ENCODE peak calls at places on chromosomes 4 and X, in ten cellular contexts. One of them, this sample, is unnamed.

GRCh38 chr4:40255722-40256281 is 59.0 kb downstream of the RHOH start:
- DNase-seq in ascending aorta: no peak
- DNase-seq in astrocyte of the cerebellum: peak
- DNase-seq in testis: no peak
- DNase-seq in fibroblast of lung: peak
- DNase-seq in esophagus muscularis mucosa: no peak
- DNase-seq in Peyer's patch: no peak
- DNase-seq in dorsolateral prefrontal cortex: no peak
- DNase-seq in bronchial epithelial cell: peak
- DNase-seq in AG04450: peak
- DNase-seq in this sample: peak

GRCh38 chrX:81586091-81586490 is 384.2 kb downstream of the SH3BGRL start:
- DNase-seq in fibroblast of lung: no peak
- DNase-seq in esophagus muscularis mucosa: no peak
- DNase-seq in bronchial epithelial cell: no peak
- DNase-seq in testis: no peak
- DNase-seq in AG04450: no peak
- DNase-seq in Peyer's patch: no peak
- DNase-seq in dorsolateral prefrontal cortex: no peak
- DNase-seq in ascending aorta: no peak
- DNase-seq in astrocyte of the cerebellum: no peak
- DNase-seq in this sample: no peak

GRCh38 chrX:151396042-151396826 is 772 bp upstream of the VMA21 start:
- DNase-seq in AG04450: peak
- DNase-seq in esophagus muscularis mucosa: no peak
- DNase-seq in bronchial epithelial cell: peak
- DNase-seq in fibroblast of lung: peak
- DNase-seq in dorsolateral prefrontal cortex: no peak
- DNase-seq in astrocyte of the cerebellum: peak
- DNase-seq in ascending aorta: no peak
- DNase-seq in Peyer's patch: peak
- DNase-seq in testis: peak
- DNase-seq in this sample: no peak

GRCh38 chr4:22179124-22179874 is 230.7 kb upstream of the KCNIP4 start:
- DNase-seq in esophagus muscularis mucosa: no peak
- DNase-seq in bronchial epithelial cell: peak
- DNase-seq in testis: no peak
- DNase-seq in astrocyte of the cerebellum: peak
- DNase-seq in dorsolateral prefrontal cortex: no peak
- DNase-seq in Peyer's patch: no peak
- DNase-seq in AG04450: peak
- DNase-seq in ascending aorta: no peak
- DNase-seq in fibroblast of lung: peak
- DNase-seq in this sample: peak

GRCh38 chrX:29890646-29891200 is 324.6 kb upstream of the MAGEB2 start:
- DNase-seq in esophagus muscularis mucosa: no peak
- DNase-seq in testis: no peak
- DNase-seq in ascending aorta: no peak
- DNase-seq in bronchial epithelial cell: no peak
- DNase-seq in astrocyte of the cerebellum: no peak
- DNase-seq in Peyer's patch: no peak
- DNase-seq in AG04450: no peak
- DNase-seq in dorsolateral prefrontal cortex: no peak
- DNase-seq in fibroblast of lung: no peak
- DNase-seq in this sample: no peak

GRCh38 chr4:31557444-31557843 is 837.3 kb downstream of the PCDH7 start:
- DNase-seq in testis: no peak
- DNase-seq in astrocyte of the cerebellum: no peak
- DNase-seq in dorsolateral prefrontal cortex: no peak
- DNase-seq in AG04450: no peak
- DNase-seq in esophagus muscularis mucosa: no peak
- DNase-seq in Peyer's patch: no peak
- DNase-seq in fibroblast of lung: peak
- DNase-seq in bronchial epithelial cell: peak
- DNase-seq in ascending aorta: no peak
- DNase-seq in this sample: peak

GRCh38 chr4:156545003-156545785 is 426.4 kb downstream of the PDGFC start:
- DNase-seq in dorsolateral prefrontal cortex: no peak
- DNase-seq in astrocyte of the cerebellum: no peak
- DNase-seq in testis: no peak
- DNase-seq in Peyer's patch: no peak
- DNase-seq in fibroblast of lung: peak
- DNase-seq in bronchial epithelial cell: no peak
- DNase-seq in esophagus muscularis mucosa: no peak
- DNase-seq in ascending aorta: no peak
- DNase-seq in AG04450: no peak
- DNase-seq in this sample: peak

GRCh38 chrX:133709486-133709885 is 275.9 kb downstream of the GPC3 start:
- DNase-seq in dorsolateral prefrontal cortex: no peak
- DNase-seq in AG04450: no peak
- DNase-seq in esophagus muscularis mucosa: no peak
- DNase-seq in bronchial epithelial cell: no peak
- DNase-seq in testis: no peak
- DNase-seq in astrocyte of the cerebellum: no peak
- DNase-seq in ascending aorta: no peak
- DNase-seq in Peyer's patch: no peak
- DNase-seq in fibroblast of lung: no peak
- DNase-seq in this sample: no peak

GRCh38 chr4:61714387-61714890 is 514.3 kb downstream of the ADGRL3 start:
- DNase-seq in AG04450: no peak
- DNase-seq in astrocyte of the cerebellum: no peak
- DNase-seq in ascending aorta: no peak
- DNase-seq in bronchial epithelial cell: no peak
- DNase-seq in esophagus muscularis mucosa: no peak
- DNase-seq in fibroblast of lung: peak
- DNase-seq in Peyer's patch: no peak
- DNase-seq in dorsolateral prefrontal cortex: no peak
- DNase-seq in testis: no peak
- DNase-seq in this sample: no peak

GRCh38 chrX:53056292-53056691 is 7.7 kb downstream of the GPR173 start:
- DNase-seq in fibroblast of lung: no peak
- DNase-seq in ascending aorta: no peak
- DNase-seq in bronchial epithelial cell: peak
- DNase-seq in dorsolateral prefrontal cortex: no peak
- DNase-seq in esophagus muscularis mucosa: no peak
- DNase-seq in astrocyte of the cerebellum: no peak
- DNase-seq in testis: no peak
- DNase-seq in AG04450: no peak
- DNase-seq in Peyer's patch: no peak
- DNase-seq in this sample: no peak
- H3K4me3 ChIP-seq in fibroblast of lung: no peak
- H3K4me3 ChIP-seq in ascending aorta: no peak
- H3K4me3 ChIP-seq in bronchial epithelial cell: no peak
- H3K4me3 ChIP-seq in dorsolateral prefrontal cortex: no peak
- H3K4me3 ChIP-seq in esophagus muscularis mucosa: no peak
- H3K4me3 ChIP-seq in astrocyte of the cerebellum: no peak
- H3K4me3 ChIP-seq in testis: no peak
- H3K4me3 ChIP-seq in AG04450: no peak
- H3K4me3 ChIP-seq in Peyer's patch: no peak
- H3K4me3 ChIP-seq in this sample: no peak

GRCh38 chr4:102598102-102598758 is 97.1 kb downstream of the NFKB1 start:
- DNase-seq in bronchial epithelial cell: no peak
- DNase-seq in ascending aorta: no peak
- DNase-seq in fibroblast of lung: no peak
- DNase-seq in astrocyte of the cerebellum: no peak
- DNase-seq in testis: no peak
- DNase-seq in esophagus muscularis mucosa: no peak
- DNase-seq in Peyer's patch: no peak
- DNase-seq in dorsolateral prefrontal cortex: no peak
- DNase-seq in AG04450: no peak
- DNase-seq in this sample: peak
- TF ChIP-seq CTCF in bronchial epithelial cell: no peak
- TF ChIP-seq CTCF in ascending aorta: no peak
- TF ChIP-seq CTCF in fibroblast of lung: no peak
- TF ChIP-seq CTCF in astrocyte of the cerebellum: no peak
- TF ChIP-seq CTCF in testis: no peak
- TF ChIP-seq CTCF in esophagus muscularis mucosa: no peak
- TF ChIP-seq CTCF in Peyer's patch: no peak
- TF ChIP-seq CTCF in dorsolateral prefrontal cortex: no peak
- TF ChIP-seq CTCF in AG04450: no peak
- TF ChIP-seq CTCF in this sample: no peak

GRCh38 chrX:109624641-109625311 is at the start of gene KCNE5:
- DNase-seq in bronchial epithelial cell: no peak
- DNase-seq in fibroblast of lung: no peak
- DNase-seq in astrocyte of the cerebellum: no peak
- DNase-seq in Peyer's patch: no peak
- DNase-seq in dorsolateral prefrontal cortex: no peak
- DNase-seq in AG04450: no peak
- DNase-seq in esophagus muscularis mucosa: no peak
- DNase-seq in ascending aorta: no peak
- DNase-seq in testis: no peak
- DNase-seq in this sample: no peak
- H3K4me3 ChIP-seq in bronchial epithelial cell: no peak
- H3K4me3 ChIP-seq in fibroblast of lung: no peak
- H3K4me3 ChIP-seq in astrocyte of the cerebellum: peak
- H3K4me3 ChIP-seq in Peyer's patch: peak
- H3K4me3 ChIP-seq in dorsolateral prefrontal cortex: no peak
- H3K4me3 ChIP-seq in AG04450: no peak
- H3K4me3 ChIP-seq in esophagus muscularis mucosa: peak
- H3K4me3 ChIP-seq in ascending aorta: peak
- H3K4me3 ChIP-seq in testis: peak
- H3K4me3 ChIP-seq in this sample: no peak

GRCh38 chr4:74531952-74532794 is 87.2 kb downstream of the AREG start:
- DNase-seq in fibroblast of lung: peak
- DNase-seq in testis: peak
- DNase-seq in ascending aorta: no peak
- DNase-seq in dorsolateral prefrontal cortex: no peak
- DNase-seq in esophagus muscularis mucosa: no peak
- DNase-seq in Peyer's patch: no peak
- DNase-seq in astrocyte of the cerebellum: peak
- DNase-seq in bronchial epithelial cell: peak
- DNase-seq in AG04450: peak
- DNase-seq in this sample: peak
- TF ChIP-seq CTCF in fibroblast of lung: peak
- TF ChIP-seq CTCF in testis: no peak
- TF ChIP-seq CTCF in ascending aorta: peak
- TF ChIP-seq CTCF in dorsolateral prefrontal cortex: peak
- TF ChIP-seq CTCF in esophagus muscularis mucosa: no peak
- TF ChIP-seq CTCF in Peyer's patch: peak
- TF ChIP-seq CTCF in astrocyte of the cerebellum: peak
- TF ChIP-seq CTCF in bronchial epithelial cell: peak
- TF ChIP-seq CTCF in AG04450: peak
- TF ChIP-seq CTCF in this sample: peak

GRCh38 chr4:98260579-98261290 is 449 bp upstream of the RAP1GDS1 start:
- DNase-seq in fibroblast of lung: peak
- DNase-seq in ascending aorta: peak
- DNase-seq in dorsolateral prefrontal cortex: peak
- DNase-seq in Peyer's patch: peak
- DNase-seq in AG04450: peak
- DNase-seq in esophagus muscularis mucosa: peak
- DNase-seq in testis: peak
- DNase-seq in astrocyte of the cerebellum: peak
- DNase-seq in bronchial epithelial cell: peak
- DNase-seq in this sample: peak

GRCh38 chr4:98260047-98260578 is 1.1 kb upstream of the RAP1GDS1 start:
- DNase-seq in bronchial epithelial cell: peak
- DNase-seq in ascending aorta: no peak
- DNase-seq in AG04450: no peak
- DNase-seq in esophagus muscularis mucosa: no peak
- DNase-seq in dorsolateral prefrontal cortex: peak
- DNase-seq in fibroblast of lung: no peak
- DNase-seq in testis: peak
- DNase-seq in Peyer's patch: peak
- DNase-seq in astrocyte of the cerebellum: no peak
- DNase-seq in this sample: no peak

GRCh38 chr4:98261291-98262271 is at the start of gene RAP1GDS1:
- DNase-seq in AG04450: peak
- DNase-seq in astrocyte of the cerebellum: peak
- DNase-seq in fibroblast of lung: peak
- DNase-seq in bronchial epithelial cell: peak
- DNase-seq in esophagus muscularis mucosa: no peak
- DNase-seq in Peyer's patch: peak
- DNase-seq in dorsolateral prefrontal cortex: peak
- DNase-seq in testis: peak
- DNase-seq in ascending aorta: peak
- DNase-seq in this sample: peak

GRCh38 chr4:98267498-98267897 is 6.3 kb downstream of the RAP1GDS1 start:
- DNase-seq in ascending aorta: no peak
- DNase-seq in esophagus muscularis mucosa: no peak
- DNase-seq in Peyer's patch: no peak
- DNase-seq in bronchial epithelial cell: no peak
- DNase-seq in astrocyte of the cerebellum: no peak
- DNase-seq in dorsolateral prefrontal cortex: no peak
- DNase-seq in testis: no peak
- DNase-seq in fibroblast of lung: no peak
- DNase-seq in AG04450: no peak
- DNase-seq in this sample: no peak

GRCh38 chr4:98262431-98262830 is 1.2 kb downstream of the RAP1GDS1 start:
- DNase-seq in astrocyte of the cerebellum: no peak
- DNase-seq in bronchial epithelial cell: no peak
- DNase-seq in testis: no peak
- DNase-seq in ascending aorta: no peak
- DNase-seq in fibroblast of lung: no peak
- DNase-seq in Peyer's patch: no peak
- DNase-seq in esophagus muscularis mucosa: no peak
- DNase-seq in AG04450: no peak
- DNase-seq in dorsolateral prefrontal cortex: no peak
- DNase-seq in this sample: no peak
- H3K4me3 ChIP-seq in astrocyte of the cerebellum: peak
- H3K4me3 ChIP-seq in bronchial epithelial cell: peak
- H3K4me3 ChIP-seq in testis: peak
- H3K4me3 ChIP-seq in ascending aorta: peak
- H3K4me3 ChIP-seq in fibroblast of lung: peak
- H3K4me3 ChIP-seq in Peyer's patch: peak
- H3K4me3 ChIP-seq in esophagus muscularis mucosa: peak
- H3K4me3 ChIP-seq in AG04450: peak
- H3K4me3 ChIP-seq in dorsolateral prefrontal cortex: peak
- H3K4me3 ChIP-seq in this sample: peak

DNA sequence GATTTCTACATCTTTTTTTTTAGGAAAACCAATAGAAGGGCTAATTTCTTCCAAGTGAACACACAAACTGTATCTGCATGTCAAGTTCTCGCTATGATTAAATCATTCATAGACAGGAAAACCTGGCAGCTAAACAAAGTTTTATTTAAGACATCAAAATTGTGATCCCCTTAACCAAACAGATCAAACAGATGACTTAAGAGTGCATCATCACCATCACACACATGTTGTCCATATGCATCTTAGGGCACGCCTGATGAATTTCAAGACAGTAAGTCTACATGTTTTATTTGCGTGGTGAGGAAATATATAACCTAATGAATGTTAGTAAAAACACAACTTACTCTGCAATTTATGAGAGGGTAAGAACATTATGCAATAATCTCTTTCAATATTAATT is 317.0 kb upstream of the ANXA10 start:
- DNase-seq in esophagus muscularis mucosa: no peak
- DNase-seq in testis: no peak
- DNase-seq in ascending aorta: no peak
- DNase-seq in astrocyte of the cerebellum: no peak
- DNase-seq in Peyer's patch: no peak
- DNase-seq in dorsolateral prefrontal cortex: no peak
- DNase-seq in AG04450: no peak
- DNase-seq in bronchial epithelial cell: peak
- DNase-seq in fibroblast of lung: peak
- DNase-seq in this sample: no peak
- TF ChIP-seq CTCF in esophagus muscularis mucosa: no peak
- TF ChIP-seq CTCF in testis: no peak
- TF ChIP-seq CTCF in ascending aorta: no peak
- TF ChIP-seq CTCF in astrocyte of the cerebellum: no peak
- TF ChIP-seq CTCF in Peyer's patch: no peak
- TF ChIP-seq CTCF in dorsolateral prefrontal cortex: no peak
- TF ChIP-seq CTCF in AG04450: no peak
- TF ChIP-seq CTCF in bronchial epithelial cell: no peak
- TF ChIP-seq CTCF in fibroblast of lung: no peak
- TF ChIP-seq CTCF in this sample: no peak

GRCh38 chr4:113636438-113636818 is 125.1 kb downstream of the CAMK2D start:
- DNase-seq in dorsolateral prefrontal cortex: no peak
- DNase-seq in bronchial epithelial cell: no peak
- DNase-seq in Peyer's patch: peak
- DNase-seq in ascending aorta: no peak
- DNase-seq in AG04450: no peak
- DNase-seq in testis: no peak
- DNase-seq in fibroblast of lung: no peak
- DNase-seq in esophagus muscularis mucosa: no peak
- DNase-seq in astrocyte of the cerebellum: no peak
- DNase-seq in this sample: no peak
- H3K4me3 ChIP-seq in dorsolateral prefrontal cortex: no peak
- H3K4me3 ChIP-seq in bronchial epithelial cell: no peak
- H3K4me3 ChIP-seq in Peyer's patch: no peak
- H3K4me3 ChIP-seq in ascending aorta: no peak
- H3K4me3 ChIP-seq in AG04450: no peak
- H3K4me3 ChIP-seq in testis: no peak
- H3K4me3 ChIP-seq in fibroblast of lung: no peak
- H3K4me3 ChIP-seq in esophagus muscularis mucosa: no peak
- H3K4me3 ChIP-seq in astrocyte of the cerebellum: no peak
- H3K4me3 ChIP-seq in this sample: no peak